ENCODE peak calls at places on chromosomes 16 and 17, in seven cellular contexts. One of them, this sample, is unnamed.

GRCh38 chr17:10183931-10184930 is 14.2 kb downstream of the GAS7 start:
- DNase-seq in HCT116: no peak
- DNase-seq in H1: no peak
- DNase-seq in HepG2: no peak
- DNase-seq in GM12878: no peak
- DNase-seq in K562: no peak
- DNase-seq in SK-N-SH: no peak
- DNase-seq in this sample: no peak

GRCh38 chr16:69037373-69038160 is 67.9 kb upstream of the HAS3 start:
- DNase-seq in HCT116: no peak
- DNase-seq in H1: no peak
- DNase-seq in HepG2: no peak
- DNase-seq in GM12878: no peak
- DNase-seq in K562: no peak
- DNase-seq in SK-N-SH: no peak
- DNase-seq in this sample: peak

GRCh38 chr16:85523602-85524364 is 89.3 kb upstream of the GSE1 start:
- DNase-seq in HCT116: no peak
- DNase-seq in H1: peak
- DNase-seq in HepG2: peak
- DNase-seq in GM12878: no peak
- DNase-seq in K562: peak
- DNase-seq in SK-N-SH: peak
- DNase-seq in this sample: peak

GRCh38 chr16:4663756-4664465 is 29.5 kb upstream of the NUDT16L1 start:
- DNase-seq in HCT116: no peak
- DNase-seq in H1: no peak
- DNase-seq in HepG2: peak
- DNase-seq in GM12878: no peak
- DNase-seq in K562: no peak
- DNase-seq in SK-N-SH: no peak
- DNase-seq in this sample: no peak

GRCh38 chr17:4591529-4591928 is 7.2 kb downstream of the SMTNL2 start:
- DNase-seq in HCT116: no peak
- DNase-seq in H1: no peak
- DNase-seq in HepG2: no peak
- DNase-seq in GM12878: no peak
- DNase-seq in K562: no peak
- DNase-seq in SK-N-SH: peak
- DNase-seq in this sample: no peak

GRCh38 chr16:75188832-75189477 is 18.0 kb downstream of the CTRB2 start:
- DNase-seq in HCT116: no peak
- DNase-seq in H1: no peak
- DNase-seq in HepG2: no peak
- DNase-seq in GM12878: no peak
- DNase-seq in K562: no peak
- DNase-seq in SK-N-SH: no peak
- DNase-seq in this sample: peak

GRCh38 chr17:19706791-19707727 is 9.3 kb downstream of the SLC47A2 start:
- DNase-seq in HCT116: no peak
- DNase-seq in H1: no peak
- DNase-seq in HepG2: no peak
- DNase-seq in GM12878: no peak
- DNase-seq in K562: no peak
- DNase-seq in SK-N-SH: no peak
- DNase-seq in this sample: no peak

GRCh38 chr17:42289863-42290165 is 1.5 kb downstream of the STAT5A start:
- DNase-seq in HCT116: no peak
- DNase-seq in H1: no peak
- DNase-seq in HepG2: no peak
- DNase-seq in GM12878: no peak
- DNase-seq in K562: no peak
- DNase-seq in SK-N-SH: peak
- DNase-seq in this sample: no peak

GRCh38 chr17:8226536-8227237 is 16.3 kb upstream of the AURKB start:
- DNase-seq in HCT116: peak
- DNase-seq in H1: no peak
- DNase-seq in HepG2: no peak
- DNase-seq in GM12878: peak
- DNase-seq in K562: peak
- DNase-seq in SK-N-SH: peak
- DNase-seq in this sample: no peak

GRCh38 chr17:48261297-48261880 is 153.8 kb downstream of the SNX11 start:
- DNase-seq in HCT116: peak
- DNase-seq in H1: peak
- DNase-seq in HepG2: peak
- DNase-seq in GM12878: no peak
- DNase-seq in K562: peak
- DNase-seq in SK-N-SH: peak
- DNase-seq in this sample: peak

GRCh38 chr17:38419508-38419981 is 8.7 kb upstream of the ARHGAP23 start:
- DNase-seq in HCT116: no peak
- DNase-seq in H1: no peak
- DNase-seq in HepG2: no peak
- DNase-seq in GM12878: no peak
- DNase-seq in K562: no peak
- DNase-seq in SK-N-SH: no peak
- DNase-seq in this sample: no peak

GRCh38 chr17:74206332-74206818 is 2.9 kb downstream of the RPL38 start:
- DNase-seq in HCT116: no peak
- DNase-seq in H1: no peak
- DNase-seq in HepG2: no peak
- DNase-seq in GM12878: no peak
- DNase-seq in K562: no peak
- DNase-seq in SK-N-SH: no peak
- DNase-seq in this sample: no peak

GRCh38 chr17:80455328-80455710 is 21.1 kb downstream of the NPTX1 start:
- DNase-seq in HCT116: peak
- DNase-seq in H1: no peak
- DNase-seq in HepG2: peak
- DNase-seq in GM12878: no peak
- DNase-seq in K562: peak
- DNase-seq in SK-N-SH: peak
- DNase-seq in this sample: peak

GRCh38 chr17:71975998-71976649 is 144.7 kb upstream of the SOX9 start:
- DNase-seq in HCT116: no peak
- DNase-seq in H1: no peak
- DNase-seq in HepG2: no peak
- DNase-seq in GM12878: no peak
- DNase-seq in K562: no peak
- DNase-seq in SK-N-SH: peak
- DNase-seq in this sample: peak

GRCh38 chr17:10614536-10615155 is 42.5 kb downstream of the MYH3 start:
- DNase-seq in HCT116: peak
- DNase-seq in H1: no peak
- DNase-seq in HepG2: peak
- DNase-seq in GM12878: no peak
- DNase-seq in K562: peak
- DNase-seq in SK-N-SH: peak
- DNase-seq in this sample: peak

GRCh38 chr17:28973414-28973813 is 22.1 kb upstream of the PHF12 start:
- DNase-seq in HCT116: no peak
- DNase-seq in H1: no peak
- DNase-seq in HepG2: no peak
- DNase-seq in GM12878: no peak
- DNase-seq in K562: no peak
- DNase-seq in SK-N-SH: peak
- DNase-seq in this sample: no peak

GRCh38 chr16:11200523-11201063 is 55.4 kb downstream of the SOCS1 start:
- DNase-seq in HCT116: no peak
- DNase-seq in H1: no peak
- DNase-seq in HepG2: no peak
- DNase-seq in GM12878: no peak
- DNase-seq in K562: no peak
- DNase-seq in SK-N-SH: no peak
- DNase-seq in this sample: no peak

GRCh38 chr17:32350662-32351418 is 883 bp downstream of the ZNF207 start:
- DNase-seq in HCT116: no peak
- DNase-seq in H1: no peak
- DNase-seq in HepG2: peak
- DNase-seq in GM12878: no peak
- DNase-seq in K562: peak
- DNase-seq in SK-N-SH: peak
- DNase-seq in this sample: no peak

GRCh38 chr16:13852827-13853226 is 67.1 kb upstream of the ERCC4 start:
- DNase-seq in HCT116: no peak
- DNase-seq in H1: no peak
- DNase-seq in HepG2: no peak
- DNase-seq in GM12878: no peak
- DNase-seq in K562: no peak
- DNase-seq in SK-N-SH: no peak
- DNase-seq in this sample: no peak

GRCh38 chr16:3259829-3260228 is 3.4 kb upstream of the MEFV start:
- DNase-seq in HCT116: no peak
- DNase-seq in H1: no peak
- DNase-seq in HepG2: no peak
- DNase-seq in GM12878: no peak
- DNase-seq in K562: no peak
- DNase-seq in SK-N-SH: no peak
- DNase-seq in this sample: no peak

GRCh38 chr16:11689031-11689840 is 21.0 kb downstream of the SNN start:
- DNase-seq in HCT116: no peak
- DNase-seq in H1: no peak
- DNase-seq in HepG2: no peak
- DNase-seq in GM12878: peak
- DNase-seq in K562: no peak
- DNase-seq in SK-N-SH: no peak
- DNase-seq in this sample: no peak

GRCh38 chr16:26643519-26643918 is 423.2 kb upstream of the C16orf82 start:
- DNase-seq in HCT116: no peak
- DNase-seq in H1: no peak
- DNase-seq in HepG2: no peak
- DNase-seq in GM12878: no peak
- DNase-seq in K562: no peak
- DNase-seq in SK-N-SH: no peak
- DNase-seq in this sample: no peak

GRCh38 chr16:58670177-58670576 is 14.4 kb downstream of the SLC38A7 start:
- DNase-seq in HCT116: no peak
- DNase-seq in H1: no peak
- DNase-seq in HepG2: no peak
- DNase-seq in GM12878: no peak
- DNase-seq in K562: no peak
- DNase-seq in SK-N-SH: no peak
- DNase-seq in this sample: no peak

GRCh38 chr16:58665200-58665599 is 19.4 kb downstream of the SLC38A7 start:
- DNase-seq in HCT116: no peak
- DNase-seq in H1: no peak
- DNase-seq in HepG2: no peak
- DNase-seq in GM12878: no peak
- DNase-seq in K562: no peak
- DNase-seq in SK-N-SH: peak
- DNase-seq in this sample: no peak

GRCh38 chr16:58670946-58671583 is 13.5 kb downstream of the SLC38A7 start:
- DNase-seq in HCT116: no peak
- DNase-seq in H1: no peak
- DNase-seq in HepG2: no peak
- DNase-seq in GM12878: no peak
- DNase-seq in K562: no peak
- DNase-seq in SK-N-SH: no peak
- DNase-seq in this sample: no peak
- TF ChIP-seq JUND in HCT116: no peak
- TF ChIP-seq JUND in H1: no peak
- TF ChIP-seq JUND in HepG2: no peak
- TF ChIP-seq JUND in GM12878: no peak
- TF ChIP-seq JUND in K562: no peak
- TF ChIP-seq JUND in SK-N-SH: no peak
- TF ChIP-seq JUND in this sample: no peak

GRCh38 chr16:65991149-65991701 is 375.3 kb upstream of the CDH5 start:
- DNase-seq in HCT116: no peak
- DNase-seq in H1: no peak
- DNase-seq in HepG2: no peak
- DNase-seq in GM12878: no peak
- DNase-seq in K562: no peak
- DNase-seq in SK-N-SH: no peak
- DNase-seq in this sample: no peak

GRCh38 chr16:65994305-65994704 is 372.2 kb upstream of the CDH5 start:
- DNase-seq in HCT116: no peak
- DNase-seq in H1: no peak
- DNase-seq in HepG2: no peak
- DNase-seq in GM12878: no peak
- DNase-seq in K562: no peak
- DNase-seq in SK-N-SH: no peak
- DNase-seq in this sample: no peak

GRCh38 chr16:65988019-65988418 is 378.5 kb upstream of the CDH5 start:
- DNase-seq in HCT116: no peak
- DNase-seq in H1: no peak
- DNase-seq in HepG2: no peak
- DNase-seq in GM12878: no peak
- DNase-seq in K562: no peak
- DNase-seq in SK-N-SH: no peak
- DNase-seq in this sample: no peak

DNA sequence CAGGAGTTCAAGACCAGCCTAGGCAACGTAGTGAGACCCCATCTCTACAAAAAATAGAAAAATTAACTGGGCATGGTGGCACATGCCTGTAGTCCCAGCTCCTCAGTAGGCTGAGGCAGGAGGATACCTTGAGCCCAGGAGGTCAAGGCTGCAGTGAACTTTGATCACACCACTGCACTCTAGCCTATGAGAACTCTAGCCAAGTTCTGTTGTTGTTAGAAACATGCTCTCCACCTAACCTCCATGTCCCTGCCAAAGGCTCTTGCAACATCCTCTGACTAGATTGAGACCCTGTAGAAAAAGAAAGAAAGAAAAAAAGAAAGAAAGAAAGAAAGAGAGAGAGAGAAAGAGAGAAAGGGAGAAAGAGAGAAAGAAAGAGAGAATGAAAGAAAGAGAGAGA is 376.6 kb upstream of the CDH5 start:
- DNase-seq in HCT116: no peak
- DNase-seq in H1: no peak
- DNase-seq in HepG2: no peak
- DNase-seq in GM12878: no peak
- DNase-seq in K562: no peak
- DNase-seq in SK-N-SH: no peak
- DNase-seq in this sample: no peak
- TF ChIP-seq JUND in HCT116: no peak
- TF ChIP-seq JUND in H1: no peak
- TF ChIP-seq JUND in HepG2: no peak
- TF ChIP-seq JUND in GM12878: no peak
- TF ChIP-seq JUND in K562: no peak
- TF ChIP-seq JUND in SK-N-SH: no peak
- TF ChIP-seq JUND in this sample: no peak

GRCh38 chr17:46020023-46020735 is 21.1 kb downstream of the STH start:
- DNase-seq in HCT116: no peak
- DNase-seq in H1: no peak
- DNase-seq in HepG2: no peak
- DNase-seq in GM12878: peak
- DNase-seq in K562: no peak
- DNase-seq in SK-N-SH: no peak
- DNase-seq in this sample: no peak
- TF ChIP-seq JUND in HCT116: no peak
- TF ChIP-seq JUND in H1: no peak
- TF ChIP-seq JUND in HepG2: no peak
- TF ChIP-seq JUND in GM12878: no peak
- TF ChIP-seq JUND in K562: no peak
- TF ChIP-seq JUND in SK-N-SH: no peak
- TF ChIP-seq JUND in this sample: no peak

GRCh38 chr16:48099455-48099854 is 56.3 kb downstream of the ABCC12 start:
- DNase-seq in HCT116: peak
- DNase-seq in H1: no peak
- DNase-seq in HepG2: no peak
- DNase-seq in GM12878: no peak
- DNase-seq in K562: peak
- DNase-seq in SK-N-SH: no peak
- DNase-seq in this sample: no peak
- TF ChIP-seq JUND in HCT116: no peak
- TF ChIP-seq JUND in H1: no peak
- TF ChIP-seq JUND in HepG2: no peak
- TF ChIP-seq JUND in GM12878: no peak
- TF ChIP-seq JUND in K562: no peak
- TF ChIP-seq JUND in SK-N-SH: no peak
- TF ChIP-seq JUND in this sample: no peak

GRCh38 chr17:5840811-5841446 is 229.2 kb upstream of the WSCD1 start:
- DNase-seq in HCT116: no peak
- DNase-seq in H1: no peak
- DNase-seq in HepG2: no peak
- DNase-seq in GM12878: no peak
- DNase-seq in K562: no peak
- DNase-seq in SK-N-SH: no peak
- DNase-seq in this sample: no peak
- TF ChIP-seq JUND in HCT116: no peak
- TF ChIP-seq JUND in H1: no peak
- TF ChIP-seq JUND in HepG2: no peak
- TF ChIP-seq JUND in GM12878: no peak
- TF ChIP-seq JUND in K562: no peak
- TF ChIP-seq JUND in SK-N-SH: no peak
- TF ChIP-seq JUND in this sample: no peak